ENCODE peak calls at places on chromosomes 1 and 21, in five cellular contexts. B, V, F, R and P are unnamed samples.
A peak's percentile ranks its signal among the peaks of the same experiment; 100 is the strongest.

GRCh38 chr1:40312238-40313205 is 4.6 kb downstream of the COL9A2 start:
- DNase-seq in V (no peak), F (no peak), R (no peak), B (no peak), P (no peak)

GRCh38 chr1:106526650-106527049 is 529.8 kb upstream of the PRMT6 start:
- DNase-seq in R (peak; percentile 6), B (peak; percentile 16), F (no peak), V (no peak), P (peak; percentile 92)

GRCh38 chr1:238489006-238489405 is 598.3 kb upstream of the ZP4 start:
- DNase-seq in R (no peak), B (no peak), V (no peak), F (no peak), P (no peak)

GRCh38 chr1:161044535-161044907 is 1.3 kb downstream of the USF1 start:
- DNase-seq in B (no peak), V (no peak), R (peak; percentile 51), F (no peak), P (peak; percentile 16)

GRCh38 chr1:235932090-235932510 is 65.4 kb upstream of the LYST start:
- DNase-seq in R (no peak), B (no peak), V (peak; percentile 50), F (peak; percentile 73), P (no peak)

GRCh38 chr1:222893255-222893654 is 78.4 kb downstream of the DISP1 start:
- DNase-seq in F (no peak), V (peak; percentile 86), B (no peak), R (no peak), P (no peak)

GRCh38 chr21:32585970-32586369 is 647 bp upstream of the TCP10L start:
- DNase-seq in F (no peak), R (no peak), B (no peak), V (no peak), P (no peak)

GRCh38 chr1:202283379-202283844 is 58.3 kb downstream of the UBE2T start:
- DNase-seq in R (peak; percentile 75), F (no peak), B (no peak), V (peak; percentile 86), P (peak; percentile 92)

GRCh38 chr1:204735042-204735441 is 49.5 kb upstream of the LRRN2 start:
- DNase-seq in B (no peak), F (no peak), R (no peak), V (no peak), P (no peak)

GRCh38 chr1:181044449-181044966 is 10.7 kb downstream of the MR1 start:
- DNase-seq in B (no peak), F (peak; percentile 84), V (peak; percentile 37), R (no peak), P (no peak)

GRCh38 chr1:19185976-19186375 is 24.1 kb downstream of the UBR4 start:
- DNase-seq in B (no peak), F (no peak), V (no peak), R (no peak), P (no peak)

GRCh38 chr1:115012434-115012833 is 17.2 kb upstream of the TSHB start:
- DNase-seq in V (no peak), F (no peak), R (no peak), B (no peak), P (no peak)

GRCh38 chr1:228337031-228337564 is 69.5 kb downstream of the TRIM11 start:
- DNase-seq in R (no peak), B (no peak), V (no peak), F (peak; percentile 58), P (no peak)

GRCh38 chr1:19651141-19651737 is 7.1 kb downstream of the NBL1 start:
- DNase-seq in B (peak; percentile 43), V (no peak), R (peak; percentile 70), F (no peak), P (peak; percentile 63)

GRCh38 chr1:38153426-38154088 is 107.0 kb upstream of the POU3F1 start:
- DNase-seq in V (no peak), F (no peak), B (no peak), R (no peak), P (no peak)

GRCh38 chr1:227890451-227891222 is 57.1 kb downstream of the WNT9A start:
- DNase-seq in R (no peak), F (peak; percentile 48), B (no peak), V (no peak), P (no peak)

GRCh38 chr1:59025898-59026426 is 242.1 kb upstream of the JUN start:
- DNase-seq in V (no peak), B (no peak), R (no peak), F (no peak), P (peak; percentile 59)

GRCh38 chr1:207335695-207336363 is 14.4 kb downstream of the CD55 start:
- DNase-seq in V (no peak), R (no peak), F (no peak), B (no peak), P (no peak)
- TF ChIP-seq CTCF in V (no peak), R (peak; percentile 3), F (peak; percentile 14), B (no peak), P (no peak)

GRCh38 chr1:26166719-26167281 is 2.0 kb downstream of the C1orf232 start:
- DNase-seq in F (no peak), B (no peak), V (no peak), R (no peak), P (no peak)

GRCh38 chr1:26162220-26162703 is 3.4 kb downstream of the FAM110D start:
- DNase-seq in V (no peak), R (no peak), B (no peak), F (no peak), P (no peak)

GRCh38 chr1:26163684-26164035 is 4.8 kb downstream of the FAM110D start:
- DNase-seq in B (no peak), F (no peak), V (no peak), R (no peak), P (no peak)

GRCh38 chr1:26165126-26165892 is 3.5 kb downstream of the C1orf232 start:
- DNase-seq in R (no peak), V (no peak), F (no peak), B (no peak), P (no peak)

GRCh38 chr1:26164036-26164927 is 4.5 kb downstream of the C1orf232 start:
- DNase-seq in V (no peak), F (peak; percentile 72), R (peak; percentile 31), B (no peak), P (no peak)
- H3K4me3 ChIP-seq in V (peak overlapping the region; percentile 36), F (peak overlapping the region; percentile 25), R (peak overlapping the region; percentile 44), B (peak overlapping the region; percentile 38), P (peak overlapping the region; percentile 55)

GRCh38 chr1:153627797-153628626 is at the start of gene S100A1:
- DNase-seq in F (no peak), B (no peak), V (peak; percentile 73), R (no peak), P (no peak)
- TF ChIP-seq CTCF in F (no peak), B (no peak), V (no peak), R (no peak), P (no peak)

DNA sequence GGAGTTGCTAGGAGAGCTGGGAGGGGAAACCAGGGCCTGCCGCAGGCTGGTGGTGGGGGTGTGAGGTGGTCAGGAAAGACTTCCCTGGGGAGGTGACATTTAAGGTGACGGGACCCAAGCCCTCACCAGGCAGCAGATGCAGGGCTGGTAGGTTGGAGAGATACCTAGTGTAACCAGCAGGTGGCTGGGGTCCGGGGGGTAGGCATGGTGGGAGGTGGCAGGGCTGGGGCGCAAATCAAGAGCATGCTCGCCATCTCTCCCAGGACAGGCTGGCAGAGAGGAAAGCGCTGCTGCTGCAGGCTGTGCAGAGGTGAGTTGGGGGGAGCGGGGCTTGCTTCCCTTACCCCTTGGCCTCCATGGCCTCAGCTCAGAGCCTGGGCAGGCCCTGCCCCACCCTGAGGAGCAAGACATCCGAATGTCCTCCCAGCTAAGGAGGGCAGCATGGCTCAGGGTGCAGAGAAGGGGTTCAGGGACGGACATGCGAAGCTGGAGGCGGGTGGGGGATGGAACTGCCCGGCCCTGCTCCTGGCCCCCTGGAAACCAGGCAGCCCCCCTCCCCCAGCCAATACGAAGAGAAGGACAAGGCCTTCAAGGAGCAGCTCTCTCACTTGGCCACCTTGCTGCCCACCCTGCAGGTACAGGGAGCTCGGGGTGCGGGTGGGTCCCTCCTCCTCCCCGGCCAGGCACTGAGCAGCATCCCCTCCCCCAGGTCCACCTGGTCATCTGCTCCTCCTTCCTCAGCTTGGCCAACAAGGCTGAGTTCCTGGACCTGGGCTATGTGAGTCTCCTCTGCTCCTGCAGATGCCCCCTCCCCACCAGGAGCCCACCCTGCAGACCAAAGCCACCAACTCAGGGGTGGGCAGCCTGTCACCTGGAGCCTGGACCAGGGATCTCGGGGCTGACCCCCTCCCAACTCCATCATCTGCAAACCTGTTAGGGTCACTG is 4.0 kb downstream of the RNF207 start:
- DNase-seq in R (no peak), B (no peak), F (no peak), V (no peak), P (no peak)
- H3K4me3 ChIP-seq in R (peak overlapping the region; percentile 36), B (peak overlapping the region; percentile 52), F (peak overlapping the region; percentile 48), V (no peak overlapping the region), P (no peak overlapping the region)

GRCh38 chr1:153058154-153058553 is 842 bp upstream of the SPRR2A start:
- DNase-seq in R (no peak), B (no peak), V (no peak), F (no peak), P (no peak)
- TF ChIP-seq CTCF in R (no peak), B (no peak), V (no peak), F (no peak), P (no peak)

GRCh38 chr1:25442178-25442577 is 11.5 kb downstream of the MACO1 start:
- DNase-seq in F (no peak), V (no peak), R (no peak), B (peak; percentile 12), P (peak; percentile 56)

GRCh38 chr1:25435315-25436103 is 4.8 kb downstream of the MACO1 start:
- DNase-seq in F (no peak), B (no peak), V (no peak), R (no peak), P (peak; percentile 55)

GRCh38 chr1:25443030-25443699 is 12.5 kb downstream of the MACO1 start:
- DNase-seq in R (no peak), F (no peak), V (no peak), B (no peak), P (no peak)

GRCh38 chr1:25437672-25438071 is 7.0 kb downstream of the MACO1 start:
- DNase-seq in F (no peak), V (no peak), R (no peak), B (no peak), P (no peak)

GRCh38 chr1:25439287-25439686 is 8.6 kb downstream of the MACO1 start:
- DNase-seq in F (no peak), R (no peak), B (no peak), V (no peak), P (no peak)
- H3K4me3 ChIP-seq in F (no peak overlapping the region), R (no peak overlapping the region), B (no peak overlapping the region), V (no peak overlapping the region), P (no peak overlapping the region)

DNA sequence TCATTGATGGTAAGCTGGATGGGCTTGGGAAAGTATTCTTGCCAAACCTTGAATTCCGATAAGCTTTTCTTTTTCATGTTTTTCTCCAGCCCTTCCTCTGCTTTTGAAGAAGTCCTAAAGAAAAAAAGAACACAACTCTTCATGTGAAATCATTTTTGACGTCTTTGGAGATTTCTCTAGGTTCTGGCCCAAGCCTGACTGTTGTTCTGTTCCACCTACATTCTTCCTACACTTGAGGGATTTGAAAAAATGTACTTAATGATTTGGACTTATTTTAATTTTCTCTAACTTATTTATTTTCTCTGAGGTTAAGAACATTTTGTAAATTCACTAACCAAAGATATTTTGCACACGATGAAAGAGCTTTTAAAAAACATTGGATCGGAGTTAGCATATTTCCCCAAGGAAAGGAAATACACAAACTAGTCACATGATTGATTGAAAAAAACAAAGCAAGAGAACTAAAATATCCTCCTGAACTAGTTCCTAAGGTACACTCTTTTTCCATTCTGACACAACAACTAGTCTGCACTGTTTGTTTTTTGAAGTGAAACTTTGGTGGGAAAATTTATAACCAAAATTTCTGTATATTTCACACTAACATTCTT is 82.3 kb downstream of the LTN1 start:
- DNase-seq in B (no peak), V (no peak), F (no peak), R (no peak), P (no peak)
- TF ChIP-seq CTCF in B (no peak), V (no peak), F (no peak), R (no peak), P (no peak)